ENCODE peak calls at places on chromosomes 6 and 20, in ten cellular contexts. One of them, this sample, is unnamed.

GRCh38 chr20:2109425-2110210 is 8.0 kb downstream of the STK35 start:
- DNase-seq in colonic mucosa: peak
- DNase-seq in psoas muscle: peak
- DNase-seq in AG09309: no peak
- DNase-seq in neural crest cell: no peak
- DNase-seq in SK-N-SH: no peak
- DNase-seq in stomach: peak
- DNase-seq in PC-3: no peak
- DNase-seq in breast epithelium: no peak
- DNase-seq in right atrium auricular region: peak
- DNase-seq in this sample: no peak

GRCh38 chr6:112251170-112251945 is 3.0 kb downstream of the LAMA4 start:
- DNase-seq in right atrium auricular region: no peak
- DNase-seq in psoas muscle: peak
- DNase-seq in PC-3: no peak
- DNase-seq in AG09309: no peak
- DNase-seq in colonic mucosa: no peak
- DNase-seq in SK-N-SH: no peak
- DNase-seq in breast epithelium: no peak
- DNase-seq in stomach: no peak
- DNase-seq in neural crest cell: no peak
- DNase-seq in this sample: peak

GRCh38 chr20:59628171-59628570 is 23.8 kb downstream of the PHACTR3 start:
- DNase-seq in SK-N-SH: no peak
- DNase-seq in breast epithelium: no peak
- DNase-seq in colonic mucosa: no peak
- DNase-seq in neural crest cell: no peak
- DNase-seq in AG09309: no peak
- DNase-seq in PC-3: no peak
- DNase-seq in right atrium auricular region: no peak
- DNase-seq in psoas muscle: no peak
- DNase-seq in stomach: no peak
- DNase-seq in this sample: no peak

GRCh38 chr6:115058414-115059211 is 715.8 kb upstream of the HS3ST5 start:
- DNase-seq in colonic mucosa: no peak
- DNase-seq in stomach: no peak
- DNase-seq in right atrium auricular region: no peak
- DNase-seq in neural crest cell: no peak
- DNase-seq in psoas muscle: no peak
- DNase-seq in PC-3: no peak
- DNase-seq in AG09309: no peak
- DNase-seq in breast epithelium: no peak
- DNase-seq in SK-N-SH: no peak
- DNase-seq in this sample: no peak

GRCh38 chr6:136873733-136874132 is 48.4 kb upstream of the SLC35D3 start:
- DNase-seq in right atrium auricular region: no peak
- DNase-seq in neural crest cell: no peak
- DNase-seq in AG09309: no peak
- DNase-seq in PC-3: no peak
- DNase-seq in colonic mucosa: no peak
- DNase-seq in SK-N-SH: no peak
- DNase-seq in psoas muscle: no peak
- DNase-seq in breast epithelium: no peak
- DNase-seq in stomach: no peak
- DNase-seq in this sample: no peak

GRCh38 chr6:144334150-144334708 is 49.1 kb downstream of the UTRN start:
- DNase-seq in psoas muscle: peak
- DNase-seq in breast epithelium: no peak
- DNase-seq in stomach: no peak
- DNase-seq in right atrium auricular region: no peak
- DNase-seq in SK-N-SH: no peak
- DNase-seq in PC-3: no peak
- DNase-seq in AG09309: no peak
- DNase-seq in neural crest cell: no peak
- DNase-seq in colonic mucosa: peak
- DNase-seq in this sample: no peak

GRCh38 chr6:36123270-36124139 is 6.8 kb upstream of the MAPK13 start:
- DNase-seq in stomach: peak
- DNase-seq in psoas muscle: peak
- DNase-seq in right atrium auricular region: peak
- DNase-seq in colonic mucosa: peak
- DNase-seq in breast epithelium: peak
- DNase-seq in neural crest cell: peak
- DNase-seq in PC-3: peak
- DNase-seq in AG09309: peak
- DNase-seq in SK-N-SH: peak
- DNase-seq in this sample: peak

GRCh38 chr6:87541041-87541440 is 48.7 kb downstream of the RARS2 start:
- DNase-seq in psoas muscle: no peak
- DNase-seq in SK-N-SH: no peak
- DNase-seq in right atrium auricular region: no peak
- DNase-seq in PC-3: no peak
- DNase-seq in breast epithelium: no peak
- DNase-seq in AG09309: no peak
- DNase-seq in stomach: no peak
- DNase-seq in colonic mucosa: no peak
- DNase-seq in neural crest cell: no peak
- DNase-seq in this sample: no peak

GRCh38 chr6:33297956-33298772 is 578 bp downstream of the RGL2 start:
- DNase-seq in breast epithelium: peak
- DNase-seq in AG09309: no peak
- DNase-seq in PC-3: peak
- DNase-seq in psoas muscle: peak
- DNase-seq in right atrium auricular region: peak
- DNase-seq in neural crest cell: no peak
- DNase-seq in SK-N-SH: peak
- DNase-seq in stomach: peak
- DNase-seq in colonic mucosa: peak
- DNase-seq in this sample: peak

GRCh38 chr6:28544211-28544610 is 18.5 kb downstream of the GPX5 start:
- DNase-seq in AG09309: no peak
- DNase-seq in stomach: no peak
- DNase-seq in PC-3: no peak
- DNase-seq in colonic mucosa: no peak
- DNase-seq in neural crest cell: no peak
- DNase-seq in right atrium auricular region: no peak
- DNase-seq in breast epithelium: no peak
- DNase-seq in SK-N-SH: no peak
- DNase-seq in psoas muscle: no peak
- DNase-seq in this sample: no peak

GRCh38 chr6:14743465-14744211 is 502.2 kb upstream of the JARID2 start:
- DNase-seq in SK-N-SH: no peak
- DNase-seq in PC-3: peak
- DNase-seq in neural crest cell: no peak
- DNase-seq in breast epithelium: no peak
- DNase-seq in stomach: peak
- DNase-seq in right atrium auricular region: peak
- DNase-seq in psoas muscle: peak
- DNase-seq in colonic mucosa: no peak
- DNase-seq in AG09309: peak
- DNase-seq in this sample: peak

GRCh38 chr20:41734506-41734945 is 116.3 kb upstream of the CHD6 start:
- DNase-seq in neural crest cell: peak
- DNase-seq in SK-N-SH: peak
- DNase-seq in breast epithelium: no peak
- DNase-seq in colonic mucosa: peak
- DNase-seq in right atrium auricular region: peak
- DNase-seq in psoas muscle: peak
- DNase-seq in PC-3: peak
- DNase-seq in AG09309: no peak
- DNase-seq in stomach: peak
- DNase-seq in this sample: peak

GRCh38 chr20:59074456-59074855 is 31.9 kb upstream of the PRELID3B start:
- DNase-seq in AG09309: no peak
- DNase-seq in psoas muscle: no peak
- DNase-seq in SK-N-SH: no peak
- DNase-seq in right atrium auricular region: no peak
- DNase-seq in stomach: no peak
- DNase-seq in PC-3: peak
- DNase-seq in neural crest cell: no peak
- DNase-seq in breast epithelium: no peak
- DNase-seq in colonic mucosa: no peak
- DNase-seq in this sample: no peak

GRCh38 chr20:63212393-63212730 is 3.6 kb downstream of the YTHDF1 start:
- DNase-seq in neural crest cell: no peak
- DNase-seq in SK-N-SH: no peak
- DNase-seq in PC-3: no peak
- DNase-seq in AG09309: no peak
- DNase-seq in breast epithelium: no peak
- DNase-seq in psoas muscle: no peak
- DNase-seq in stomach: no peak
- DNase-seq in right atrium auricular region: no peak
- DNase-seq in colonic mucosa: no peak
- DNase-seq in this sample: no peak

GRCh38 chr6:137415127-137415833 is 78.9 kb downstream of the OLIG3 start:
- DNase-seq in colonic mucosa: peak
- DNase-seq in AG09309: peak
- DNase-seq in breast epithelium: no peak
- DNase-seq in psoas muscle: peak
- DNase-seq in right atrium auricular region: peak
- DNase-seq in stomach: peak
- DNase-seq in SK-N-SH: peak
- DNase-seq in neural crest cell: peak
- DNase-seq in PC-3: peak
- DNase-seq in this sample: peak

GRCh38 chr6:558089-558488 is 98.8 kb downstream of the HUS1B start:
- DNase-seq in stomach: no peak
- DNase-seq in neural crest cell: no peak
- DNase-seq in AG09309: no peak
- DNase-seq in psoas muscle: no peak
- DNase-seq in SK-N-SH: no peak
- DNase-seq in breast epithelium: no peak
- DNase-seq in right atrium auricular region: no peak
- DNase-seq in PC-3: peak
- DNase-seq in colonic mucosa: no peak
- DNase-seq in this sample: no peak
- TF ChIP-seq CTCF in stomach: peak
- TF ChIP-seq CTCF in neural crest cell: peak
- TF ChIP-seq CTCF in AG09309: no peak
- TF ChIP-seq CTCF in psoas muscle: no peak
- TF ChIP-seq CTCF in SK-N-SH: peak
- TF ChIP-seq CTCF in breast epithelium: no peak
- TF ChIP-seq CTCF in right atrium auricular region: peak
- TF ChIP-seq CTCF in PC-3: peak
- TF ChIP-seq CTCF in colonic mucosa: peak
- TF ChIP-seq CTCF in this sample: no peak

DNA sequence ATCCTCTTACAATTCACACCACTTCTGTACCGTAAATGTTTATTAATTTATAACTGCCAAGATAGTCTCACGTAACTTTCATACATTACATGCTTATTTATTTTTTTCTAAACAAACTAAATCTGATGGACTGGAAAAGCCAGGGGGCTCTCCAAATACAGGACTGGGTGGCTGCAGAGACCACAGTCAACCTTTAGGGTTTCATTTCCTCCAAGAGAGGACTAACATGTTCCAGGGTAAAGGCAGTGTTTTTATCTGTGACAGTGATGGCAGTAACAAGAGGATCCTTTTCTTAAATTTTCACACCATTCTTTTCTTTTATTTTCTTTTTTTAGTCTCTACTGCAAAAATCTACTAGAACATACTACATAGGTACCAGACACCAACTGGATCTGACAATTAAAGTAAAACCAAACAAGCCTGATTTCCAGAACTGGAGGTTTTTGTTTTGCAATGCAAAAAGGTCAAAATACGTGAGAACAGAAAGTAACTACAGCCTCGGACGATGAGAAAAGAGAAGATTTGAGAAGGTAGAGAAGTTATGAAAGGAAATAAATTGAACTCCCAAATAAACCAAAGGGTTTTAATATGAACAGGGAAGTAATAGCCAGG is 1.2 kb downstream of the LMBRD1 start:
- DNase-seq in colonic mucosa: no peak
- DNase-seq in SK-N-SH: peak
- DNase-seq in PC-3: no peak
- DNase-seq in breast epithelium: no peak
- DNase-seq in neural crest cell: no peak
- DNase-seq in stomach: no peak
- DNase-seq in right atrium auricular region: no peak
- DNase-seq in psoas muscle: no peak
- DNase-seq in AG09309: no peak
- DNase-seq in this sample: no peak
- TF ChIP-seq CTCF in colonic mucosa: no peak
- TF ChIP-seq CTCF in SK-N-SH: no peak
- TF ChIP-seq CTCF in PC-3: no peak
- TF ChIP-seq CTCF in breast epithelium: no peak
- TF ChIP-seq CTCF in neural crest cell: no peak
- TF ChIP-seq CTCF in stomach: no peak
- TF ChIP-seq CTCF in right atrium auricular region: peak
- TF ChIP-seq CTCF in psoas muscle: no peak
- TF ChIP-seq CTCF in AG09309: no peak
- TF ChIP-seq CTCF in this sample: no peak

DNA sequence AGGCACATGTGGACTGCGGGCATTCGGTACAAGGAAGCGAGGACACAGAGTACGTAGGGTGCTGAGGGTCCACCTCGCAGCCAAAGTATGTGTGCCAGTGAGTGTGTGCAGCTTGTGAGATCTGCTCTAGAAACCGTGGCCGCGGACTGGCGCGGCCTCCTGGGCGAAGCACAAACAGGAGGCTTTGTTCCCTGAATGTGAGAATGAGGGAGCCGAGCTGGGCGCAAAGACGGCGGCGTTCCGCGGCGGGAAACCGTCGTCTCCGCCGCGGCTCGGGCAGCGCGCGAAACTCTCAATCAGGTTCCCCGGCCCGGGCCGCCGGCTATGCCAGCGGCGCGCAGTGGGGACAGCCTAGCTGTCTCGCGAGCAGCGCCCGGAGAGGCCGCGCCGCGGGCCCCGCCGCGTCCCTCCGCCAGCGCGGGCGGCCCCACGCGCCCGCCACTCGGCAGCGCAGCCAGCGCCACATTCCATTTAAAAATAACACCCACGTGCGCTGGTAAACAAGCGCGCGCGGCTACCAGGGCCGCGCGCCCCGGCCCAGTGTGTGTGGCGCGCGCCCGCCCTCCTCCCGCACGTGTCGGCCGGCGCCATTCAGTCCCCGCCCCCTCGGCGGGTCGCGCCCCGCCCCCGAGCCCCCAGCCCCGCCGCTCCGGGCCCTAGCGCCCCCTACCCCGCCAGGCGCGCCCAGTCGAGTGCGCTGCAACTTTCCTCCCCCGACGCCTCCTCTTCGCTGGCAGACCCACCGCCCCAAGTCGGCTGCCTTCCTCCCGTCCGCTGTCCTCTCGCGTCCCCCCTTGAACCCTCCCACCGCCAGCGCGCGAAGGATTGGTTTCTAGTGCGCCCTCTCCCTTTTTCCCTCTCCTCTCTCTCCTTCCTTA is 3.0 kb upstream of the FOXO3 start:
- DNase-seq in neural crest cell: peak
- DNase-seq in SK-N-SH: peak
- DNase-seq in PC-3: peak
- DNase-seq in AG09309: no peak
- DNase-seq in colonic mucosa: peak
- DNase-seq in psoas muscle: peak
- DNase-seq in stomach: peak
- DNase-seq in breast epithelium: peak
- DNase-seq in right atrium auricular region: peak
- DNase-seq in this sample: peak
- TF ChIP-seq CTCF in neural crest cell: peak
- TF ChIP-seq CTCF in SK-N-SH: no peak
- TF ChIP-seq CTCF in PC-3: no peak
- TF ChIP-seq CTCF in AG09309: no peak
- TF ChIP-seq CTCF in colonic mucosa: no peak
- TF ChIP-seq CTCF in psoas muscle: peak
- TF ChIP-seq CTCF in stomach: no peak
- TF ChIP-seq CTCF in breast epithelium: no peak
- TF ChIP-seq CTCF in right atrium auricular region: peak
- TF ChIP-seq CTCF in this sample: no peak

GRCh38 chr20:7379206-7379605 is 561.1 kb downstream of the HAO1 start:
- DNase-seq in neural crest cell: no peak
- DNase-seq in PC-3: no peak
- DNase-seq in right atrium auricular region: no peak
- DNase-seq in psoas muscle: no peak
- DNase-seq in AG09309: no peak
- DNase-seq in breast epithelium: no peak
- DNase-seq in stomach: no peak
- DNase-seq in colonic mucosa: no peak
- DNase-seq in SK-N-SH: no peak
- DNase-seq in this sample: no peak
- TF ChIP-seq CTCF in neural crest cell: no peak
- TF ChIP-seq CTCF in PC-3: no peak
- TF ChIP-seq CTCF in right atrium auricular region: no peak
- TF ChIP-seq CTCF in psoas muscle: no peak
- TF ChIP-seq CTCF in AG09309: no peak
- TF ChIP-seq CTCF in breast epithelium: no peak
- TF ChIP-seq CTCF in stomach: no peak
- TF ChIP-seq CTCF in colonic mucosa: no peak
- TF ChIP-seq CTCF in SK-N-SH: no peak
- TF ChIP-seq CTCF in this sample: no peak